ENCODE peak calls at places on chromosomes 5 and 9, in eight cellular contexts. H is activated CD4-positive, alpha-beta T cell treated with anti-CD3 and anti-CD28 coated beads, Interleukin-2, amount 10 ng/mL, durations not matched to agents 7 days and 5 days; W is astrocyte of the spinal cord; Y is GDM1; N is cardiac fibroblast; S is myocyte; F is right cardiac atrium; Z is NCI-H1436. K is an unnamed sample.

GRCh38 chr5:72525816-72526215 is 18.6 kb upstream of the ZNF366 start:
- DNase-seq in H (no peak), F (no peak), Y (no peak), N (peak), W (peak), S (no peak), Z (no peak), K (no peak)

GRCh38 chr9:135602789-135603481 is 36.4 kb downstream of the GLT6D1 start:
- DNase-seq in H (peak), Z (peak), F (no peak), S (peak), W (peak), Y (no peak), N (peak), K (peak)

GRCh38 chr9:100186356-100186755 is 87.3 kb downstream of the INVS start:
- DNase-seq in Y (no peak), S (no peak), Z (no peak), F (no peak), H (no peak), W (no peak), N (no peak), K (no peak)

GRCh38 chr9:5499889-5500398 is 10.4 kb upstream of the PDCD1LG2 start:
- DNase-seq in W (peak), S (no peak), H (no peak), Z (peak), F (peak), N (peak), Y (peak), K (peak)

GRCh38 chr5:135356522-135357318 is 42.3 kb downstream of the MACROH2A1 start:
- DNase-seq in H (no peak), W (peak), Y (no peak), S (peak), N (peak), F (peak), Z (no peak), K (peak)

GRCh38 chr9:136626066-136626725 is 36.5 kb upstream of the EGFL7 start:
- DNase-seq in Z (no peak), H (no peak), N (no peak), W (no peak), S (no peak), Y (no peak), F (peak), K (no peak)

GRCh38 chr5:76617229-76617628 is 6.0 kb downstream of the F2RL2 start:
- DNase-seq in Z (no peak), S (no peak), H (no peak), F (no peak), Y (no peak), W (no peak), N (peak), K (no peak)

GRCh38 chr9:72665421-72665820 is 144.0 kb downstream of the TMC1 start:
- DNase-seq in H (no peak), W (peak), S (peak), F (no peak), N (peak), Z (no peak), Y (no peak), K (no peak)

GRCh38 chr9:10436771-10437170 is 176.0 kb downstream of the PTPRD start:
- DNase-seq in S (no peak), N (no peak), F (no peak), W (no peak), H (no peak), Y (no peak), Z (no peak), K (no peak)

GRCh38 chr9:95783426-95783975 is 92.0 kb upstream of the ERCC6L2 start:
- DNase-seq in F (no peak), N (peak), W (peak), Z (no peak), S (no peak), Y (no peak), H (no peak), K (no peak)

GRCh38 chr9:84382728-84383127 is 42.2 kb upstream of the SLC28A3 start:
- DNase-seq in N (no peak), W (no peak), Z (no peak), H (no peak), F (no peak), Y (no peak), S (no peak), K (no peak)

GRCh38 chr9:38117646-38118045 is 48.6 kb upstream of the SHB start:
- DNase-seq in H (no peak), S (no peak), N (no peak), W (no peak), Y (no peak), Z (no peak), F (no peak), K (no peak)

K was measured in testis.